ENCODE peak calls at places on chromosomes 4 and X, in eight cellular contexts. T is tibial artery, K is iPS DF 6.9, G is cardiac muscle cell, V is neural progenitor cell, X is psoas muscle, J is lung, B is hepatocyte. Z is an unnamed sample. For H3K4me1, the result is how much of the 10 kb centered on the place peaks cover.

GRCh38 chrX:76279007-76279406 is 106.1 kb downstream of the PBDC1 start:
- DNase-seq in J (peak), K (peak), V (peak), X (no peak), B (peak), G (peak), T (peak), Z (peak)

GRCh38 chr4:166078956-166079355 is 205.9 kb downstream of the TLL1 start:
- DNase-seq in B (peak), V (peak), K (no peak), G (peak), X (no peak), T (no peak), J (no peak), Z (peak)

GRCh38 chr4:24007740-24008348 is 118.0 kb upstream of the PPARGC1A start:
- DNase-seq in G (peak), J (no peak), K (no peak), T (no peak), X (no peak), B (peak), V (no peak), Z (no peak)

GRCh38 chr4:47942420-47942819 is 28.0 kb upstream of the NFXL1 start:
- DNase-seq in X (no peak), B (no peak), K (no peak), J (no peak), V (peak), T (no peak), G (no peak), Z (no peak)

GRCh38 chr4:93772858-93773257 is 55.7 kb upstream of the ATOH1 start:
- DNase-seq in V (no peak), J (no peak), G (no peak), K (no peak), X (no peak), T (no peak), B (no peak), Z (no peak)

GRCh38 chr4:116346750-116347149 is 738.6 kb downstream of the TRAM1L1 start:
- DNase-seq in K (no peak), X (no peak), V (no peak), T (no peak), B (no peak), G (no peak), J (no peak), Z (no peak)

GRCh38 chr4:119750771-119751170 is 122.2 kb upstream of the PDE5A start:
- DNase-seq in G (no peak), K (no peak), X (no peak), J (no peak), T (no peak), B (no peak), V (no peak), Z (peak)

GRCh38 chrX:15973299-15973698 is 118.7 kb upstream of the AP1S2 start:
- DNase-seq in B (peak), V (peak), X (no peak), K (no peak), G (peak), T (no peak), J (no peak), Z (no peak)

GRCh38 chrX:45196701-45197100 is 4.0 kb downstream of the DIPK2B start:
- DNase-seq in T (no peak), V (no peak), G (no peak), B (no peak), K (no peak), X (no peak), J (no peak), Z (peak)

GRCh38 chr4:89754531-89754930 is 82.4 kb downstream of the SNCA start:
- DNase-seq in V (no peak), T (no peak), G (no peak), X (no peak), J (no peak), K (no peak), B (no peak), Z (peak)

GRCh38 chrX:123422875-123423274 is 238.8 kb downstream of the GRIA3 start:
- DNase-seq in T (no peak), V (peak), X (no peak), J (no peak), K (no peak), B (peak), G (peak), Z (peak)

GRCh38 chr4:61211781-61212180 is 11.7 kb downstream of the ADGRL3 start:
- DNase-seq in J (no peak), T (no peak), V (no peak), X (no peak), B (no peak), K (no peak), G (no peak), Z (peak)

GRCh38 chr4:133450813-133451212 is 301.7 kb downstream of the PCDH10 start:
- DNase-seq in K (no peak), X (no peak), J (no peak), V (no peak), T (no peak), G (no peak), B (no peak), Z (no peak)

GRCh38 chr4:83189631-83190136 is 75.2 kb upstream of the PLAC8 start:
- DNase-seq in G (no peak), V (peak), X (no peak), T (no peak), B (peak), K (no peak), J (no peak), Z (no peak)

GRCh38 chrX:108268434-108269080 is 169.7 kb downstream of the COL4A6 start:
- DNase-seq in K (no peak), B (no peak), X (no peak), V (no peak), G (no peak), T (no peak), J (no peak), Z (no peak)

GRCh38 chrX:151359931-151360871 is 36.8 kb upstream of the VMA21 start:
- DNase-seq in G (peak), B (peak), J (no peak), V (peak), X (peak), T (no peak), K (no peak), Z (peak)

GRCh38 chrX:27878862-27879261 is 71.1 kb downstream of the MAGEB10 start:
- DNase-seq in T (no peak), V (no peak), J (no peak), X (no peak), B (no peak), K (no peak), G (no peak), Z (no peak)

GRCh38 chr4:186196063-186196462 is 4.7 kb downstream of the CYP4V2 start:
- DNase-seq in J (no peak), X (no peak), B (peak), K (no peak), V (no peak), G (no peak), T (no peak), Z (no peak)

GRCh38 chr4:26826721-26827120 is 33.9 kb upstream of the STIM2 start:
- DNase-seq in X (no peak), G (peak), J (peak), K (no peak), T (peak), V (no peak), B (no peak), Z (no peak)

GRCh38 chr4:105838082-105838481 is 57.2 kb upstream of the NPNT start:
- DNase-seq in T (no peak), J (no peak), B (no peak), V (no peak), K (no peak), X (no peak), G (no peak), Z (no peak)

GRCh38 chr4:150569384-150569987 is 12.5 kb upstream of the MAB21L2 start:
- DNase-seq in G (peak), X (no peak), J (no peak), T (no peak), V (no peak), K (no peak), B (no peak), Z (peak)

GRCh38 chr4:119592708-119593298 is 35.8 kb downstream of the PDE5A start:
- DNase-seq in V (no peak), J (no peak), G (peak), B (no peak), T (no peak), K (no peak), X (no peak), Z (no peak)

GRCh38 chr4:80811413-80811812 is 219.1 kb upstream of the BMP3 start:
- DNase-seq in B (peak), K (no peak), J (no peak), G (no peak), V (no peak), T (no peak), X (no peak), Z (no peak)

GRCh38 chr4:166091914-166092510 is 219.0 kb downstream of the TLL1 start:
- DNase-seq in T (no peak), B (peak), X (no peak), K (no peak), V (peak), J (no peak), G (peak), Z (peak)

GRCh38 chrX:70422886-70423336 is at the start of gene GDPD2:
- DNase-seq in X (no peak), V (peak), B (peak), G (peak), T (no peak), K (no peak), J (no peak), Z (no peak)

GRCh38 chr4:1899149-1900086 is 28.2 kb downstream of the NSD2 start:
- DNase-seq in J (peak), B (peak), T (peak), K (peak), X (peak), V (peak), G (peak), Z (peak)

GRCh38 chrX:49184294-49185061 is 1.7 kb downstream of the PRICKLE3 start:
- DNase-seq in X (peak), J (peak), T (peak), G (peak), B (peak), V (peak), K (no peak), Z (peak)

GRCh38 chr4:86250616-86251015 is 109.2 kb downstream of the MAPK10 start:
- DNase-seq in X (no peak), T (no peak), K (no peak), V (no peak), B (no peak), G (no peak), J (no peak), Z (no peak)

GRCh38 chr4:99816611-99817309 is at the start of gene DAPP1:
- DNase-seq in K (no peak), V (no peak), J (peak), B (peak), X (peak), G (no peak), T (peak), Z (no peak)

GRCh38 chr4:153748378-153748777 is 11.4 kb downstream of the RNF175 start:
- DNase-seq in K (no peak), B (peak), X (peak), T (peak), G (peak), V (no peak), J (no peak), Z (peak)

GRCh38 chrX:150308532-150309157 is 54.5 kb upstream of the MAMLD1 start:
- DNase-seq in V (no peak), J (no peak), K (no peak), G (no peak), X (no peak), T (no peak), B (no peak), Z (no peak)

GRCh38 chrX:68995780-68996551 is 167.1 kb downstream of the EFNB1 start:
- DNase-seq in T (no peak), B (peak), K (no peak), G (peak), J (no peak), V (no peak), X (peak), Z (no peak)

GRCh38 chr4:185512516-185512915 is 22.8 kb downstream of the PDLIM3 start:
- DNase-seq in X (no peak), V (no peak), B (no peak), J (no peak), T (no peak), G (peak), K (no peak), Z (peak)

GRCh38 chrX:81336455-81337144 is 134.7 kb downstream of the SH3BGRL start:
- DNase-seq in T (no peak), X (no peak), K (no peak), G (no peak), J (no peak), V (no peak), B (no peak), Z (peak)

GRCh38 chr4:90293320-90293719 is 166.1 kb downstream of the CCSER1 start:
- DNase-seq in G (peak), X (no peak), K (no peak), V (no peak), J (no peak), B (no peak), T (no peak), Z (peak)

GRCh38 chr4:138310991-138311390 is 68.8 kb upstream of the SLC7A11 start:
- DNase-seq in V (no peak), K (no peak), X (no peak), G (peak), J (no peak), T (no peak), B (no peak), Z (peak)

DNA sequence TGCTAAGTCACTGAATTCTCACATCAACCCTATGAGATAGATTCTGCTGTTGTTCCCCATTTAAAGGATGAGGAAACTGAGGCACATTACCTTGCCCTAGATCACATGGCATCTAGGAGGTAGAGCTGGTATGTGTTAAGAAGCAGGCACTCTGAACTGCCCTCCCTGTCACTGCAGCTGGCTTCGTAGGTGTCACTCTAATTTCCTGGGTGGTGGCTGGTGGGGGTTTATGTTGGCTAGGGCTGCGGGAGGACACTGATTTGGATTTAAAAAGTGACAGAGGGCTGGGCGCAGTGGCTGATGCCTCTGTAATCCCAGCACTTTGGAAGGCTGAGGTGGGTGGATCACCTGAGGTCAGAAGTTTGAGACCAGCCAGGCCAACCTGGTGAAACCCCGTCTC is 93.0 kb downstream of the ARHGAP10 start:
- DNase-seq in V (no peak), J (no peak), G (no peak), X (no peak), B (no peak), K (no peak), T (no peak), Z (no peak)
- H3K4me1 ChIP-seq in V (under half), J (under half), G (under half), X (half or more), B (under half), K (under half), T (half or more), Z (under half)

GRCh38 chr4:75673027-75673958 is at the start of gene G3BP2:
- DNase-seq in V (peak), K (peak), B (peak), J (peak), T (peak), G (peak), X (peak), Z (peak)

GRCh38 chr4:75673959-75674328 is 733 bp upstream of the G3BP2 start:
- DNase-seq in G (peak), X (no peak), K (no peak), T (no peak), V (peak), B (no peak), J (no peak), Z (no peak)

GRCh38 chr4:75672461-75673026 is 667 bp downstream of the G3BP2 start:
- DNase-seq in B (peak), V (peak), X (peak), J (peak), T (peak), K (no peak), G (peak), Z (peak)

GRCh38 chr4:75675004-75675531 is 1.9 kb upstream of the G3BP2 start:
- DNase-seq in V (no peak), X (no peak), T (no peak), B (peak), K (no peak), G (peak), J (no peak), Z (no peak)

DNA sequence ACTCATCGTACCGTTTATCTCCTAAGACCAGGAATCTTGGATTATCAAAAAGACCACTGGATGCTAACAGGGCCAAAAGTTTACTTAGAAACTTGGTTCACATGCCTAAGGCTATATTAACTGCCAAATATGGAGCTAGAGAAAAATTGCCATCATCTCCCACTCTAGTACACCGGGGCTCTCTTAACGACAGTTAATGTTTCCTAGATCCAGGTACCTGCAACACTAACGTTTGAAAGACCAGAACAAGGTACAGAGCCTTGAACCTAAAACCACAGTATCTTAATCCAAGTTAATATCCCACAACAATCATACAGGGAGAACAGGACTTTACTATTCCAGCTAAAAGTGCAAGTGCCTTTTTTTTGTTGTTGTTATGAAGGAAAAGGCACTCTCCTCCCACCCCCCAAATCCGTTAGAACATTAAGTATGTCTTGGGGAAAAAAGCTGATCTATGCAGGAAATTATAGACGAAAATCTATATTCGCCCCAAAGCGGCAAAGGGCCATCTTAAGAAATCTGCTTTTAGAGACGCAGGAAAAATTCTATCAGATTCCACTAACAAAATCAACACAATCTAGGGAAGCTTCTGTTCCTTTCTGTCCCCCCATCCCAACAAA is 1.3 kb downstream of the G3BP2 start:
- DNase-seq in V (no peak), G (peak), X (no peak), K (no peak), B (peak), T (no peak), J (no peak), Z (peak)
- H3K4me1 ChIP-seq in V (under half), G (under half), X (half or more), K (under half), B (under half), T (under half), J (under half), Z (under half)

GRCh38 chr4:184350213-184350817 is 124.0 kb downstream of the IRF2 start:
- DNase-seq in B (no peak), J (no peak), V (no peak), G (no peak), X (no peak), K (no peak), T (no peak), Z (no peak)

GRCh38 chr4:184355111-184355604 is 119.2 kb downstream of the IRF2 start:
- DNase-seq in J (peak), G (peak), K (no peak), V (no peak), B (peak), X (no peak), T (peak), Z (peak)

GRCh38 chr4:184350964-184351363 is 123.4 kb downstream of the IRF2 start:
- DNase-seq in T (no peak), B (no peak), G (no peak), K (no peak), V (no peak), J (no peak), X (no peak), Z (no peak)

GRCh38 chr4:184351560-184352451 is 122.5 kb downstream of the IRF2 start:
- DNase-seq in G (no peak), T (no peak), X (no peak), J (no peak), B (no peak), K (no peak), V (no peak), Z (no peak)

GRCh38 chr4:184352891-184353290 is 121.5 kb downstream of the IRF2 start:
- DNase-seq in X (no peak), K (no peak), G (no peak), B (no peak), T (no peak), V (no peak), J (no peak), Z (no peak)
- H3K4me1 ChIP-seq in X (under half), K (under half), G (under half), B (under half), T (under half), V (under half), J (under half), Z (under half)

DNA sequence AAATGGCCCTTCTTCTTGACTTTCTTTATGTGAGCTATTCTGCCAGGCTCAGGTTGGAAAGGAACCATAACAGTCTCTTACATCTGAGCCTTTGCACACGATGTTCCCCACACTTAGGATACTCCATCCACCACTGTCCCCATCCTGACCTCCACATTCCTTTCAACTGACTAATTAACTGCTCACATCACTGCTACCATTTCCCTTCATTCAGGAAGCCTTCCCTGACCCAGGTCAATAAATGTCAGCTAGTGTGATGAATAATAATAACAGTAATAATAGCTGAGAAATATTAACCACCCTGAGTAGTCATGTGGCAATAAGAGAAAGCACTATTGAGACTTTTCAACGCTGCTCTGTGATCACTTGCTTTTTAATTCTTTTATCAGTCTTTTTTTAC is 291.7 kb downstream of the KCNIP4 start:
- DNase-seq in V (no peak), J (no peak), T (no peak), G (peak), X (no peak), K (no peak), B (peak), Z (peak)
- H3K4me1 ChIP-seq in V (under half), J (under half), T (under half), G (under half), X (under half), K (under half), B (under half), Z (under half)

DNA sequence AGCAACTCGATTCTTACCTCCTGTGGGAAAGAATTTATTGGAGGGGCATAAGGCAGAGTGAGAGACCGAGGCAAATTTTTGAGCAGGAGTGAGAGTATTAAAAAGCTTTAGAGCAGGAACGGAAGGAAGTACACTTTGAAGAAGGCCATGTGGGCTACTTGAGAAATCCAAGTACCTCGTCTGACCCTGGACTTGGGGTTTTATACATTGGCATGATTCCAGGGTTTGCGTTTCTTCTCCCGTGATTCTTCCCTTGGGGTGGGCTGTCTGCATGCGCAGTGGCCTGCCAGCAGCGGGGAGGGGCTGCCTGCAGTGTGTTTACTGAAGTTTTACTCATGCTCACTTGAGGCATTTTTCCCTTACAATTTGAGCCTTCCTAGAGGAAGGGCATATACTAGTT is 3.4 kb downstream of the GALNT7 start:
- DNase-seq in X (no peak), T (no peak), G (no peak), K (no peak), V (no peak), J (no peak), B (no peak), Z (no peak)
- H3K4me1 ChIP-seq in X (under half), T (under half), G (under half), K (under half), V (half or more), J (under half), B (under half), Z (under half)

DNA sequence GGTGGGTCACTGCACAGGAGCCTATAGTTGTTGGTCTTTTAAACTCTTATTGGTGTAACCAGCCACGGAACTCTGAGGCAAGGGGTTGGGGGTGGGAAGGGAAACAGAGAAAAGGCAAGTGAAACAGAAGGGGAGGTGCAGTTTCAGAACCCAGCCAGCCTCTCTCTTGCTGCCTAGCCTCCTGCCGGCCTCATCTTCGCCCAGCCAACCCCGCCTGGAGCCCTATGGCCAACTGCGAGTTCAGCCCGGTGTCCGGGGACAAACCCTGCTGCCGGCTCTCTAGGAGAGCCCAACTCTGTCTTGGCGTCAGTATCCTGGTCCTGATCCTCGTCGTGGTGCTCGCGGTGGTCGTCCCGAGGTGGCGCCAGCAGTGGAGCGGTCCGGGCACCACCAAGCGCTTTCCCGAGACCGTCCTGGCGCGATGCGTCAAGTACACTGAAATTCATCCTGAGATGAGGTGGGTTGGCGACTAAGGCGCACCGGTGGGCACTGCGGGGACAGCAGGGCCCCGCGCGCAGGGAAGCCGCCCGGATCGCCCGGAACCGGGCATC is at the start of gene CD38:
- DNase-seq in B (peak), K (no peak), J (peak), G (peak), V (peak), T (peak), X (peak), Z (no peak)
- H3K4me1 ChIP-seq in B (under half), K (under half), J (under half), G (under half), V (under half), T (under half), X (under half), Z (under half)